ENCODE peak calls at places on chromosome 5, in six cellular contexts. L is NCI-H82; Y is KBM-7; Z is H1; R is ovary; J is activated T-cell treated with anti-CD3 and anti-CD28 coated beads, Interleukin-2, amount 50 U/mL, for 72 hours. O is an unnamed sample.

GRCh38 chr5:80921026-80921425 is 39.1 kb upstream of the RASGRF2 start:
- DNase-seq in L (no peak), Y (no peak), Z (peak), R (no peak), J (no peak), O (no peak)

GRCh38 chr5:89826938-89827337 is 582.6 kb downstream of the CETN3 start:
- DNase-seq in L (no peak), Y (peak), Z (no peak), R (no peak), J (no peak), O (no peak)

GRCh38 chr5:158175664-158176507 is 316.9 kb upstream of the CLINT1 start:
- DNase-seq in L (no peak), Y (no peak), Z (no peak), R (peak), J (no peak), O (no peak)

GRCh38 chr5:138469540-138470321 is 4.5 kb downstream of the EGR1 start:
- DNase-seq in L (no peak), Y (no peak), Z (no peak), R (peak), J (no peak), O (peak)

GRCh38 chr5:28216939-28217360 is 1178.6 kb upstream of the CDH9 start:
- DNase-seq in L (no peak), Y (no peak), Z (no peak), R (no peak), J (no peak), O (no peak)

GRCh38 chr5:160506006-160507004 is 84.7 kb downstream of the PTTG1 start:
- DNase-seq in L (no peak), Y (peak), Z (peak), R (no peak), J (peak), O (no peak)

GRCh38 chr5:175657593-175658271 is at the start of gene HRH2:
- DNase-seq in L (peak), Y (peak), Z (peak), R (no peak), J (peak), O (no peak)

GRCh38 chr5:124652892-124653441 is 93.5 kb downstream of the ZNF608 start:
- DNase-seq in L (no peak), Y (no peak), Z (no peak), R (no peak), J (no peak), O (no peak)

GRCh38 chr5:6767481-6768063 is 54.3 kb downstream of the TENT4A start:
- DNase-seq in L (no peak), Y (no peak), Z (no peak), R (no peak), J (no peak), O (no peak)

O was measured in amniotic stem cell.